ENCODE peak calls at places on chromosomes 6 and 20, in eight cellular contexts. One of them, this sample, is unnamed.

GRCh38 chr6:56864171-56864616 is 90.7 kb upstream of the BEND6 start:
- DNase-seq in heart right ventricle: no peak
- DNase-seq in lower lobe of right lung: no peak
- DNase-seq in ovary: no peak
- DNase-seq in aorta: no peak
- DNase-seq in pancreas: no peak
- DNase-seq in spleen: no peak
- DNase-seq in thyroid gland: no peak
- DNase-seq in this sample: no peak

GRCh38 chr6:76852776-76853175 is 610.5 kb downstream of the HTR1B start:
- DNase-seq in ovary: no peak
- DNase-seq in thyroid gland: no peak
- DNase-seq in heart right ventricle: no peak
- DNase-seq in pancreas: no peak
- DNase-seq in aorta: no peak
- DNase-seq in lower lobe of right lung: no peak
- DNase-seq in spleen: no peak
- DNase-seq in this sample: no peak

GRCh38 chr6:100462990-100463684 is 1.6 kb downstream of the SIM1 start:
- DNase-seq in thyroid gland: no peak
- DNase-seq in heart right ventricle: no peak
- DNase-seq in lower lobe of right lung: no peak
- DNase-seq in pancreas: no peak
- DNase-seq in aorta: no peak
- DNase-seq in ovary: no peak
- DNase-seq in spleen: no peak
- DNase-seq in this sample: no peak

GRCh38 chr20:58854638-58855471 is 2.3 kb downstream of the GNAS start:
- DNase-seq in thyroid gland: no peak
- DNase-seq in ovary: no peak
- DNase-seq in aorta: no peak
- DNase-seq in pancreas: no peak
- DNase-seq in spleen: no peak
- DNase-seq in lower lobe of right lung: no peak
- DNase-seq in heart right ventricle: no peak
- DNase-seq in this sample: no peak

GRCh38 chr6:78749326-78749725 is 118.0 kb upstream of the IRAK1BP1 start:
- DNase-seq in thyroid gland: no peak
- DNase-seq in aorta: no peak
- DNase-seq in spleen: no peak
- DNase-seq in lower lobe of right lung: no peak
- DNase-seq in heart right ventricle: no peak
- DNase-seq in pancreas: no peak
- DNase-seq in ovary: no peak
- DNase-seq in this sample: no peak

GRCh38 chr6:125670586-125670985 is 78.8 kb upstream of the HEY2 start:
- DNase-seq in aorta: peak; percentile 45
- DNase-seq in spleen: no peak
- DNase-seq in ovary: no peak
- DNase-seq in heart right ventricle: no peak
- DNase-seq in lower lobe of right lung: no peak
- DNase-seq in thyroid gland: no peak
- DNase-seq in pancreas: no peak
- DNase-seq in this sample: peak; percentile 7

GRCh38 chr6:38715016-38715809 is at the start of gene DNAH8:
- DNase-seq in aorta: no peak
- DNase-seq in thyroid gland: no peak
- DNase-seq in ovary: no peak
- DNase-seq in lower lobe of right lung: no peak
- DNase-seq in pancreas: no peak
- DNase-seq in heart right ventricle: no peak
- DNase-seq in spleen: peak; percentile 75
- DNase-seq in this sample: no peak

GRCh38 chr20:48794360-48794759 is 33.4 kb downstream of the PREX1 start:
- DNase-seq in aorta: no peak
- DNase-seq in ovary: no peak
- DNase-seq in lower lobe of right lung: no peak
- DNase-seq in heart right ventricle: no peak
- DNase-seq in thyroid gland: no peak
- DNase-seq in pancreas: no peak
- DNase-seq in spleen: peak; percentile 71
- DNase-seq in this sample: no peak

GRCh38 chr20:45937765-45938164 is 3.3 kb downstream of the PCIF1 start:
- DNase-seq in pancreas: no peak
- DNase-seq in spleen: no peak
- DNase-seq in lower lobe of right lung: no peak
- DNase-seq in heart right ventricle: no peak
- DNase-seq in aorta: no peak
- DNase-seq in ovary: no peak
- DNase-seq in thyroid gland: no peak
- DNase-seq in this sample: no peak

GRCh38 chr6:13666194-13667105 is 45.2 kb downstream of the RANBP9 start:
- DNase-seq in spleen: no peak
- DNase-seq in pancreas: no peak
- DNase-seq in lower lobe of right lung: no peak
- DNase-seq in ovary: no peak
- DNase-seq in thyroid gland: no peak
- DNase-seq in aorta: no peak
- DNase-seq in heart right ventricle: no peak
- DNase-seq in this sample: no peak

GRCh38 chr20:5784735-5785134 is 34.5 kb downstream of the SHLD1 start:
- DNase-seq in ovary: no peak
- DNase-seq in pancreas: peak; percentile 68
- DNase-seq in spleen: no peak
- DNase-seq in thyroid gland: peak; percentile 94
- DNase-seq in aorta: no peak
- DNase-seq in heart right ventricle: no peak
- DNase-seq in lower lobe of right lung: peak; percentile 73
- DNase-seq in this sample: no peak

GRCh38 chr6:29976588-29977424 is 34.5 kb downstream of the HLA-A start:
- DNase-seq in spleen: peak; percentile 89
- DNase-seq in pancreas: peak; percentile 86
- DNase-seq in heart right ventricle: peak; percentile 89
- DNase-seq in aorta: peak; percentile 92
- DNase-seq in ovary: peak; percentile 85
- DNase-seq in lower lobe of right lung: peak; percentile 91
- DNase-seq in thyroid gland: peak; percentile 92
- DNase-seq in this sample: peak; percentile 79

GRCh38 chr6:130240232-130240631 is 17.5 kb upstream of the SAMD3 start:
- DNase-seq in thyroid gland: no peak
- DNase-seq in spleen: no peak
- DNase-seq in pancreas: no peak
- DNase-seq in ovary: no peak
- DNase-seq in heart right ventricle: no peak
- DNase-seq in aorta: no peak
- DNase-seq in lower lobe of right lung: no peak
- DNase-seq in this sample: no peak

GRCh38 chr6:30611150-30611855 is 5.7 kb downstream of the PPP1R10 start:
- DNase-seq in lower lobe of right lung: no peak
- DNase-seq in pancreas: no peak
- DNase-seq in heart right ventricle: no peak
- DNase-seq in spleen: no peak
- DNase-seq in ovary: no peak
- DNase-seq in aorta: no peak
- DNase-seq in thyroid gland: peak; percentile 48
- DNase-seq in this sample: no peak

GRCh38 chr20:32460231-32460630 is 102.1 kb downstream of the ASXL1 start:
- DNase-seq in pancreas: peak; percentile 33
- DNase-seq in ovary: no peak
- DNase-seq in thyroid gland: no peak
- DNase-seq in lower lobe of right lung: no peak
- DNase-seq in aorta: no peak
- DNase-seq in spleen: no peak
- DNase-seq in heart right ventricle: no peak
- DNase-seq in this sample: no peak

GRCh38 chr6:154537942-154538341 is 27.5 kb upstream of the CNKSR3 start:
- DNase-seq in thyroid gland: no peak
- DNase-seq in pancreas: no peak
- DNase-seq in lower lobe of right lung: no peak
- DNase-seq in spleen: no peak
- DNase-seq in heart right ventricle: no peak
- DNase-seq in ovary: no peak
- DNase-seq in aorta: no peak
- DNase-seq in this sample: no peak

GRCh38 chr6:123648723-123649122 is 12.0 kb upstream of the TRDN start:
- DNase-seq in lower lobe of right lung: no peak
- DNase-seq in heart right ventricle: no peak
- DNase-seq in spleen: no peak
- DNase-seq in aorta: no peak
- DNase-seq in ovary: no peak
- DNase-seq in thyroid gland: no peak
- DNase-seq in pancreas: no peak
- DNase-seq in this sample: no peak

DNA sequence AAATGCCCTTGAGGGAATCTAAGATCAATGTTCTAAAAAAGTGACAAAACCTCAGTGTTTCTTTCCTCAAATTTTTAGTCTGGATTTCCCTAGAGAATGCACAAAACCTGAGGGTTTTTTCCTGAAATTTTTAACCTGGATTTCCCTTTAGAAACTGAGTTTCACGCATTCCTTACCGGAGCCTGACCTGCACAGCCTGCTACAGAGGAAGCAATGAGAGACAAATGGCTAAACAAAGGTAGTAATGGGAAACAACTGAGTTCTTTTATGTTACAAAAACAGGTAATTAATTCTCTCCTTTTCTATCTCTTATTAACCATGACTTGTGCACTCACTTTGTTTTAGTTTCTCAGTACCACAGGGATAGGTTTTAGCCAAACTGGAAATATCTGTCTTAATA is 281.7 kb upstream of the NT5E start:
- DNase-seq in spleen: no peak
- DNase-seq in lower lobe of right lung: no peak
- DNase-seq in thyroid gland: no peak
- DNase-seq in pancreas: no peak
- DNase-seq in heart right ventricle: no peak
- DNase-seq in aorta: no peak
- DNase-seq in ovary: no peak
- DNase-seq in this sample: no peak
- H3K27me3 ChIP-seq in spleen: no peaks in the 10 kb centered on the region
- H3K27me3 ChIP-seq in lower lobe of right lung: no peaks in the 10 kb centered on the region
- H3K27me3 ChIP-seq in thyroid gland: no peaks in the 10 kb centered on the region
- H3K27me3 ChIP-seq in pancreas: no peaks in the 10 kb centered on the region
- H3K27me3 ChIP-seq in heart right ventricle: no peaks in the 10 kb centered on the region
- H3K27me3 ChIP-seq in aorta: no peaks in the 10 kb centered on the region
- H3K27me3 ChIP-seq in ovary: no peaks in the 10 kb centered on the region
- H3K27me3 ChIP-seq in this sample: no peaks in the 10 kb centered on the region

GRCh38 chr6:84871925-84872324 is 107.5 kb upstream of the TBX18 start:
- DNase-seq in ovary: no peak
- DNase-seq in lower lobe of right lung: no peak
- DNase-seq in pancreas: no peak
- DNase-seq in heart right ventricle: no peak
- DNase-seq in spleen: no peak
- DNase-seq in aorta: no peak
- DNase-seq in thyroid gland: no peak
- DNase-seq in this sample: no peak

GRCh38 chr6:84870693-84871092 is 106.3 kb upstream of the TBX18 start:
- DNase-seq in pancreas: no peak
- DNase-seq in spleen: no peak
- DNase-seq in thyroid gland: no peak
- DNase-seq in heart right ventricle: no peak
- DNase-seq in aorta: no peak
- DNase-seq in lower lobe of right lung: no peak
- DNase-seq in ovary: no peak
- DNase-seq in this sample: no peak

GRCh38 chr6:84876723-84877514 is 112.5 kb upstream of the TBX18 start:
- DNase-seq in thyroid gland: no peak
- DNase-seq in spleen: no peak
- DNase-seq in lower lobe of right lung: no peak
- DNase-seq in aorta: no peak
- DNase-seq in heart right ventricle: no peak
- DNase-seq in pancreas: no peak
- DNase-seq in ovary: no peak
- DNase-seq in this sample: no peak

GRCh38 chr6:84877515-84878210 is 113.3 kb upstream of the TBX18 start:
- DNase-seq in pancreas: no peak
- DNase-seq in thyroid gland: no peak
- DNase-seq in aorta: no peak
- DNase-seq in ovary: no peak
- DNase-seq in spleen: no peak
- DNase-seq in heart right ventricle: no peak
- DNase-seq in lower lobe of right lung: no peak
- DNase-seq in this sample: no peak

DNA sequence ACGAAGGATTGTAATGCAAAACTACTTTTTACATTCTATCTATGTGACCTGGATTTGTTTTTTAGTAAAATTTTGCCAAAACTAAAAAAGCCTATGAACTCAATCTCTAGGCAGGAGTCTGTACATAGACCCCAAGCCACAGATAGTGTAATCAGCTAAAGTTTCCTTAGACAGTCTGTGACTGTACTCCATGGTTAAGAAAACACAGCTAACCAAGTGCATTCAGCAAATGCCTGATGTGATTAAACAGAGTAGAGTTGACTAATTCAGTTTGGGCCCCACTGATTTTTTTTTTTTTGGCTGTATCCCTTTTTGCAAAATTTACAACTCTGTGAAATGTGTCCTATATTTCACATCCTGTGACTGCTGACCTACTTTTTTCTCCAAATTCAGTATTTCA is 108.6 kb upstream of the TBX18 start:
- DNase-seq in pancreas: no peak
- DNase-seq in thyroid gland: no peak
- DNase-seq in spleen: no peak
- DNase-seq in aorta: no peak
- DNase-seq in ovary: no peak
- DNase-seq in lower lobe of right lung: no peak
- DNase-seq in heart right ventricle: no peak
- DNase-seq in this sample: no peak
- H3K4me3 ChIP-seq in pancreas: no peak overlapping the region
- H3K4me3 ChIP-seq in thyroid gland: no peak overlapping the region
- H3K4me3 ChIP-seq in spleen: no peak overlapping the region
- H3K4me3 ChIP-seq in aorta: no peak overlapping the region
- H3K4me3 ChIP-seq in ovary: no peak overlapping the region
- H3K4me3 ChIP-seq in lower lobe of right lung: no peak overlapping the region
- H3K4me3 ChIP-seq in heart right ventricle: no peak overlapping the region
- H3K4me3 ChIP-seq in this sample: no peak overlapping the region

DNA sequence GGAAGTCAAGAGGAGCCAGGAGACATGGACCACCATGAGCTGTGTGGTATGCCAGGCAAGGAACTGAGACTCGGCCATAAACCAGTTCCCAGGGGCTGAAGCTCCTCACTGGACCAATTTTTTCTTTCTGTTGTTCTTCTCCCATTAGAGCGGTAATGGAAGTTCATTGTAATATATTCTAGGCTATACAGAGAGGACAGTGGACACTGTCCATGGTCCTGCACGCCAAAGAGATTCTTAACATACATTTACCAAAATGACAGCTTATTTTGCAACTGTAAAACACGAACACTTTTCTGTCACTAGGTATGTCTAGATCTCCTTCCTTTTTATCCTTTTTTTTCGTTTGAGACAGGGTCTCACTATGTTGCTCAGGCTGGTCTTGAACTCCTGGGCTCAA is 13.1 kb upstream of the DSN1 start:
- DNase-seq in ovary: no peak
- DNase-seq in heart right ventricle: no peak
- DNase-seq in thyroid gland: no peak
- DNase-seq in pancreas: no peak
- DNase-seq in lower lobe of right lung: no peak
- DNase-seq in spleen: no peak
- DNase-seq in aorta: no peak
- DNase-seq in this sample: no peak
- H3K27me3 ChIP-seq in ovary: no peaks in the 10 kb centered on the region
- H3K27me3 ChIP-seq in heart right ventricle: no peaks in the 10 kb centered on the region
- H3K27me3 ChIP-seq in thyroid gland: no peaks in the 10 kb centered on the region
- H3K27me3 ChIP-seq in pancreas: no peaks in the 10 kb centered on the region
- H3K27me3 ChIP-seq in lower lobe of right lung: no peaks in the 10 kb centered on the region
- H3K27me3 ChIP-seq in spleen: no peaks in the 10 kb centered on the region
- H3K27me3 ChIP-seq in aorta: no peaks in the 10 kb centered on the region
- H3K27me3 ChIP-seq in this sample: no peaks in the 10 kb centered on the region

GRCh38 chr20:57698191-57698866 is 11.5 kb downstream of the PMEPA1 start:
- DNase-seq in ovary: no peak
- DNase-seq in spleen: no peak
- DNase-seq in lower lobe of right lung: no peak
- DNase-seq in heart right ventricle: no peak
- DNase-seq in pancreas: no peak
- DNase-seq in aorta: no peak
- DNase-seq in thyroid gland: no peak
- DNase-seq in this sample: peak; percentile 80
- H3K4me3 ChIP-seq in ovary: no peak overlapping the region
- H3K4me3 ChIP-seq in spleen: no peak overlapping the region
- H3K4me3 ChIP-seq in lower lobe of right lung: no peak overlapping the region
- H3K4me3 ChIP-seq in heart right ventricle: no peak overlapping the region
- H3K4me3 ChIP-seq in pancreas: no peak overlapping the region
- H3K4me3 ChIP-seq in aorta: no peak overlapping the region
- H3K4me3 ChIP-seq in thyroid gland: no peak overlapping the region
- H3K4me3 ChIP-seq in this sample: no peak overlapping the region